ENCODE peak calls at places on chromosomes 5 and 9, in four cellular contexts. E is GM12891, R is GM12892, T is Panc1. L is an unnamed sample.

GRCh38 chr9:114280636-114281315 is 42.1 kb upstream of the ORM1 start:
- DNase-seq in E (no peak), R (no peak), T (no peak), L (peak)

GRCh38 chr5:10427978-10428377 is 13.7 kb upstream of the ROPN1L start:
- DNase-seq in E (no peak), R (no peak), T (no peak), L (no peak)

GRCh38 chr9:120507936-120508510 is 71.9 kb downstream of the CDK5RAP2 start:
- DNase-seq in E (no peak), R (no peak), T (no peak), L (no peak)

GRCh38 chr9:114880276-114880891 is 50.0 kb downstream of the TNFSF8 start:
- DNase-seq in E (no peak), R (no peak), T (no peak), L (no peak)

GRCh38 chr5:115494570-115495289 is 49.8 kb downstream of the FEM1C start:
- DNase-seq in E (no peak), R (no peak), T (no peak), L (no peak)

GRCh38 chr9:125984461-125984860 is 237.3 kb downstream of the PBX3 start:
- DNase-seq in E (no peak), R (no peak), T (no peak), L (peak)

GRCh38 chr9:90099262-90099982 is 494.6 kb downstream of the GADD45G start:
- DNase-seq in E (no peak), R (no peak), T (peak), L (no peak)

GRCh38 chr9:93082841-93083411 is 13.1 kb upstream of the CARD19 start:
- DNase-seq in E (no peak), R (no peak), T (no peak), L (peak)

GRCh38 chr9:135525241-135526088 is 4.2 kb downstream of the LCN1 start:
- DNase-seq in E (no peak), R (no peak), T (no peak), L (peak)

GRCh38 chr9:107340920-107341632 is 58.0 kb downstream of the RAD23B start:
- DNase-seq in E (peak), R (peak), T (peak), L (peak)
- TF ChIP-seq POLR2AphosphoS5 in E (no peak), R (no peak), T (no peak), L (no peak)

DNA sequence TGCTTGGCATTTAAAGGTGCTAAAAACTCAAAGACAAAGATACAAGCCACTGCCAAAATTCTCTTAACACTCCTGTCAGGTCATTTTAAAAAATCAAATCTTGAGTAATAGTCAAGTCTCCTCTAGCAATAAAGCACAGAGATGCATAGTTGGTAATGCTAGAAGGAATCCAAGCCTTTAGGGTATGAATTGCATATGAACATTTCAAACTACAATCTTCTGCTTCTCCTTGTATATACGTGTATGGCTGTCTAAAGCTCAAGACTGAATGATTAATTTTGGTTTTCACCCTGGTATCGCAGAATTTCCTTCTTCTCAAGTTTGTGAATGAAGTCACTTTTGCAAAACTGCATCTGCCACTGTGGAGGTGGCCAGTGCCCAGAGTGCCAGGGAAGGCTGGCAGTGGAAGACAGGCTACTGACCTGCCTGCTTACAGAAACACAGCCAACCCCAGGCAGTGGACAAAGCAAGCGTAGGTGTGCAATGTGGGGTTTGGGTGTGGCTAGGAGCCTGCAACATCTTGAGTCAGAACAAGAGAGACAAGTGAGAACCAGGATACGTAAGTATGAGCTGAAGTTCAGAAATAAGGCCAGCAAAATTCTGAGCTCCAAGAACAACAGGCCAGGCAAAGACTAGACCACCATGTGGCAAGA is 22.8 kb downstream of the MYO10 start:
- DNase-seq in E (no peak), R (no peak), T (no peak), L (no peak)
- TF ChIP-seq POLR2AphosphoS5 in E (no peak), R (no peak), T (no peak), L (no peak)

DNA sequence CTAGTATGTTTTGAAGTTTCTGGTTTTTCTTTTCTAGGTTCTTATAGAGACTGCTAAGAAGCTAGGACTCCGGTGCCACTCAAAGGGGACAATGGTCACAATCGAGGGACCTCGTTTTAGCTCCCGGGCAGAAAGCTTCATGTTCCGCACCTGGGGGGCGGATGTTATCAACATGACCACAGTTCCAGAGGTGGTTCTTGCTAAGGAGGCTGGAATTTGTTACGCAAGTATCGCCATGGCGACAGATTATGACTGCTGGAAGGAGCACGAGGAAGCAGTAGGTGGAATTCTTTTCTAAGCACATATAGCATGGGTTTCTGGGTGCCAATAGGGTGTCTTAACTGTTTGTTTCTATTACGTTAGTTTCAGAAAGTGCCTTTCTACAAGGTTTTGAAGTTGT is 52.2 kb downstream of the MTAP start:
- DNase-seq in E (no peak), R (no peak), T (no peak), L (no peak)
- TF ChIP-seq POLR2AphosphoS5 in E (no peak), R (no peak), T (no peak), L (no peak)

GRCh38 chr9:127589955-127590370 is 22.1 kb upstream of the STXBP1 start:
- DNase-seq in E (no peak), R (no peak), T (no peak), L (no peak)
- TF ChIP-seq POLR2AphosphoS5 in E (no peak), R (no peak), T (no peak), L (no peak)

DNA sequence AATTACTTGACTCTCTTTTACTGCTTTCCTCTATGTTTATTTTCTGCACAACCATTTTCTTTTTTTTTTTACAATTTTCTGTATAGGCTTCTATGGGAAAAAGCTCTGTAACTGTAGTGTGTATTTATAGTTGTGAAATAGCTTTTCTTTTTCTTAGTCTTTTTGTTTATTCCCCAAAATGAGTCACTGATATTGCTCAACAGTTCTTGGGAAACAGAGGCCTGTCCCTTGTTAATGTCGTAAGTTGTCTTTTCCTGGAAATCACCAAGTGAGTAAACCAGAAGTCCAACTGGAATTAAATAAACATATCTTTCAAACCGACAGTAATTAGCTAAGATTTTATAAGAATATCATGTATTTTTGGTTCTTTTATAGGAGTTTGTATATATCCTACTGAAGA is 325.1 kb upstream of the PRR16 start:
- DNase-seq in E (no peak), R (no peak), T (peak), L (no peak)
- TF ChIP-seq POLR2AphosphoS5 in E (no peak), R (no peak), T (no peak), L (peak)

GRCh38 chr9:38066907-38067610 is 2.0 kb downstream of the SHB start:
- DNase-seq in E (no peak), R (no peak), T (no peak), L (no peak)
- TF ChIP-seq POLR2AphosphoS5 in E (no peak), R (no peak), T (no peak), L (no peak)

GRCh38 chr9:70220216-70220615 is 38.6 kb upstream of the SMC5 start:
- DNase-seq in E (no peak), R (no peak), T (no peak), L (no peak)

GRCh38 chr9:70222354-70222753 is 36.4 kb upstream of the SMC5 start:
- DNase-seq in E (no peak), R (no peak), T (no peak), L (no peak)

GRCh38 chr9:70217029-70217428 is 41.7 kb upstream of the SMC5 start:
- DNase-seq in E (no peak), R (no peak), T (no peak), L (no peak)

DNA sequence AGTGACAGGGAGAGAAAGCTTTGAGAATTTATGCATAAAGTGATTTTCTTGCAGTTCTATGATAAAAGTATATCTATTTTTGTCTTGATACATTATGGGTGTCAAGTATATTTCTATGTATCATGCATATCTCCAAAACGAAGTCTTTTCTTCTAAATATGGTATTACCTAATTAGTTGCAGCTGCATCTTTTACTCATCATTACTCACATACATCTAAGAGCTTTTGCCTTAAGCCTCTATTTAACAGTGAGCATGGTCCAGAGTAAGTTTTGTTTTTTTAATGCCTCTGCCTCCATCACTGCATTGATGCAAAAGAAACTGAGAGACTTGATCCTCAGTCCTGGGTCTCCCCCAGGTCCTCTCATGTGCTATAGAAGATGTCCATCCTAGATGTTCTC is 40.0 kb upstream of the SMC5 start:
- DNase-seq in E (no peak), R (no peak), T (no peak), L (no peak)
- TF ChIP-seq POLR2AphosphoS5 in E (no peak), R (no peak), T (no peak), L (no peak)

GRCh38 chr5:141590127-141590526 is 28.7 kb downstream of the DIAPH1 start:
- DNase-seq in E (no peak), R (no peak), T (no peak), L (no peak)
- TF ChIP-seq POLR2AphosphoS5 in E (no peak), R (no peak), T (no peak), L (no peak)

L was measured in suprapubic skin.